ENCODE peak calls at places on chromosomes 3 and 15, in six cellular contexts. W is anterior cingulate cortex; N is Right ventricle myocardium superior; H is lower lobe of right lung; Y is COR-L47; I is CD4-positive, alpha-beta memory T cell. S is an unnamed sample.

GRCh38 chr3:158742861-158743260 is 10.6 kb upstream of the RARRES1 start:
- DNase-seq in W (no peak), I (no peak), N (no peak), Y (no peak), H (no peak), S (no peak)

GRCh38 chr3:126541628-126542339 is 16.9 kb downstream of the C3orf22 start:
- DNase-seq in H (peak), I (no peak), N (peak), Y (no peak), W (no peak), S (no peak)

GRCh38 chr3:64311424-64311920 is 86.2 kb upstream of the PRICKLE2 start:
- DNase-seq in N (no peak), H (no peak), I (no peak), Y (no peak), W (no peak), S (no peak)

GRCh38 chr3:124846189-124846588 is 41.0 kb downstream of the ITGB5 start:
- DNase-seq in Y (no peak), H (no peak), I (no peak), W (no peak), N (no peak), S (no peak)

GRCh38 chr15:95872366-95872771 is 458.1 kb upstream of the NR2F2 start:
- DNase-seq in W (no peak), N (no peak), I (no peak), Y (no peak), H (no peak), S (no peak)

GRCh38 chr3:60855250-60855649 is 396.0 kb downstream of the FHIT start:
- DNase-seq in I (no peak), H (no peak), N (no peak), W (no peak), Y (no peak), S (no peak)

GRCh38 chr15:39118510-39118909 is 462.4 kb upstream of the THBS1 start:
- DNase-seq in H (no peak), Y (no peak), N (no peak), W (no peak), I (no peak), S (no peak)

GRCh38 chr3:172520332-172520831 is 2.8 kb downstream of the TNFSF10 start:
- DNase-seq in Y (no peak), N (no peak), W (no peak), I (no peak), H (no peak), S (no peak)

GRCh38 chr3:29677421-29677820 is 396.6 kb downstream of the RBMS3 start:
- DNase-seq in H (no peak), Y (no peak), I (no peak), W (no peak), N (no peak), S (no peak)

GRCh38 chr15:69903476-69904295 is 194.0 kb downstream of the TLE3 start:
- DNase-seq in Y (no peak), H (no peak), I (no peak), N (no peak), W (no peak), S (no peak)

GRCh38 chr3:129934234-129935123 is 40.0 kb upstream of the TRH start:
- DNase-seq in W (no peak), I (peak), N (peak), Y (peak), H (no peak), S (peak)

GRCh38 chr3:152595975-152596832 is 238.7 kb upstream of the P2RY1 start:
- DNase-seq in N (no peak), I (peak), Y (no peak), H (no peak), W (no peak), S (peak)

GRCh38 chr15:42240823-42241222 is 32.2 kb upstream of the GANC start:
- DNase-seq in H (no peak), Y (no peak), I (no peak), N (no peak), W (no peak), S (no peak)

GRCh38 chr3:76550522-76551201 is 489.2 kb upstream of the ROBO2 start:
- DNase-seq in W (no peak), N (no peak), H (no peak), Y (no peak), I (no peak), S (no peak)

GRCh38 chr3:155739154-155739553 is 5.7 kb downstream of the PLCH1 start:
- DNase-seq in I (no peak), W (no peak), N (no peak), Y (peak), H (no peak), S (no peak)

GRCh38 chr3:73324203-73325155 is 263.0 kb downstream of the EBLN2 start:
- DNase-seq in Y (no peak), N (no peak), W (no peak), I (no peak), H (no peak), S (no peak)

GRCh38 chr15:29570931-29571727 is 251.1 kb downstream of the TJP1 start:
- DNase-seq in I (no peak), N (no peak), W (no peak), Y (peak), H (no peak), S (no peak)

GRCh38 chr15:26866298-26867198 is at the start of gene GABRA5:
- DNase-seq in N (no peak), I (no peak), H (no peak), Y (peak), W (peak), S (no peak)

GRCh38 chr3:132444333-132444732 is 27.0 kb downstream of the DNAJC13 start:
- DNase-seq in H (no peak), I (no peak), N (no peak), W (no peak), Y (no peak), S (no peak)

GRCh38 chr3:141561426-141562034 is 74.7 kb downstream of the RASA2 start:
- DNase-seq in Y (peak), I (peak), W (no peak), H (no peak), N (no peak), S (peak)

GRCh38 chr3:15601046-15601398 is 347 bp downstream of the HACL1 start:
- DNase-seq in H (no peak), W (no peak), N (no peak), I (no peak), Y (no peak), S (no peak)

GRCh38 chr15:33988384-33988783 is 20.1 kb downstream of the CHRM5 start:
- DNase-seq in N (no peak), H (no peak), Y (no peak), I (no peak), W (no peak), S (no peak)

GRCh38 chr3:170506556-170506955 is 79.3 kb downstream of the SLC7A14 start:
- DNase-seq in Y (no peak), W (no peak), N (no peak), I (no peak), H (no peak), S (no peak)

GRCh38 chr3:167609156-167609555 is 44.6 kb downstream of the WDR49 start:
- DNase-seq in I (no peak), W (no peak), Y (no peak), H (no peak), N (no peak), S (no peak)

GRCh38 chr15:98734472-98735284 is 86.3 kb downstream of the IGF1R start:
- DNase-seq in I (no peak), N (no peak), W (no peak), H (no peak), Y (no peak), S (no peak)

GRCh38 chr15:63564093-63564492 is 33.1 kb upstream of the FBXL22 start:
- DNase-seq in N (no peak), Y (no peak), I (no peak), H (no peak), W (no peak), S (no peak)

S was measured in naive B cell.